ENCODE peak calls at places on chromosome 13, in nine cellular contexts. G, X, Z, C, F, Y, A, O and D are unnamed samples.

GRCh38 chr13:20239748-20240147 is 7.6 kb upstream of the GJB6 start:
- DNase-seq in G (no peak), X (no peak), Z (no peak), C (no peak), F (no peak), Y (no peak), A (no peak), O (no peak), D (no peak)

GRCh38 chr13:36778083-36778671 is 40.8 kb upstream of the RFXAP start:
- DNase-seq in G (peak; percentile 44), X (no peak), Z (no peak), C (no peak), F (no peak), Y (peak; percentile 86), A (no peak), O (no peak), D (no peak)

GRCh38 chr13:22238269-22238668 is 567.4 kb downstream of the FGF9 start:
- DNase-seq in G (no peak), X (no peak), Z (no peak), C (no peak), F (no peak), Y (no peak), A (no peak), O (no peak), D (no peak)

GRCh38 chr13:67076378-67076777 is 153.8 kb downstream of the PCDH9 start:
- DNase-seq in G (peak; percentile 6), X (no peak), Z (no peak), C (no peak), F (no peak), Y (no peak), A (no peak), O (no peak), D (no peak)

GRCh38 chr13:97535619-97536018 is 101.7 kb downstream of the RAP2A start:
- DNase-seq in G (peak; percentile 30), X (no peak), Z (no peak), C (no peak), F (no peak), Y (no peak), A (no peak), O (no peak), D (no peak)

GRCh38 chr13:73984949-73985691 is 149.1 kb downstream of the KLF12 start:
- DNase-seq in G (no peak), X (peak; percentile 66), Z (peak; percentile 68), C (no peak), F (peak; percentile 88), Y (no peak), A (no peak), O (peak; percentile 73), D (no peak)

GRCh38 chr13:20945952-20946383 is 43.4 kb upstream of the XPO4 start:
- DNase-seq in G (no peak), X (no peak), Z (peak; percentile 62), C (no peak), F (no peak), Y (peak; percentile 42), A (no peak), O (no peak), D (no peak)

GRCh38 chr13:60679131-60679530 is 282.1 kb downstream of the TDRD3 start:
- DNase-seq in G (no peak), X (no peak), Z (no peak), C (no peak), F (no peak), Y (no peak), A (peak; percentile 0), O (no peak), D (no peak)

GRCh38 chr13:26022538-26023292 is 29.1 kb downstream of the SHISA2 start:
- DNase-seq in G (peak; percentile 82), X (no peak), Z (peak; percentile 87), C (peak; percentile 4), F (no peak), Y (peak; percentile 90), A (peak; percentile 21), O (no peak), D (no peak)

GRCh38 chr13:48125794-48126228 is 30.9 kb upstream of the MED4 start:
- DNase-seq in G (no peak), X (no peak), Z (no peak), C (no peak), F (no peak), Y (peak; percentile 61), A (no peak), O (no peak), D (no peak)

GRCh38 chr13:67549331-67549730 is 319.2 kb upstream of the PCDH9 start:
- DNase-seq in G (no peak), X (no peak), Z (no peak), C (no peak), F (no peak), Y (peak; percentile 93), A (no peak), O (no peak), D (no peak)

GRCh38 chr13:79525051-79525450 is 44.1 kb downstream of the NDFIP2 start:
- DNase-seq in G (no peak), X (no peak), Z (no peak), C (no peak), F (no peak), Y (no peak), A (no peak), O (no peak), D (no peak)

GRCh38 chr13:21242236-21242635 is 65.8 kb downstream of the MRPL57 start:
- DNase-seq in G (no peak), X (no peak), Z (no peak), C (no peak), F (no peak), Y (no peak), A (no peak), O (no peak), D (no peak)